ENCODE peak calls at places on chromosome 1, in seven cellular contexts. E is foreskin fibroblast, I is choroid plexus epithelial cell, O is left ventricle myocardium inferior, L is breast epithelium, U is fibroblast of mammary gland, R is neural crest cell. T is an unnamed sample.

GRCh38 chr1:1084372-1085170 is 10.5 kb upstream of the RNF223 start:
- DNase-seq in E (no peak), I (no peak), O (peak; percentile 9), L (no peak), U (no peak), R (no peak), T (peak; percentile 7)

GRCh38 chr1:163826500-163826899 is 504.7 kb downstream of the NUF2 start:
- DNase-seq in E (no peak), I (no peak), O (no peak), L (no peak), U (no peak), R (no peak), T (no peak)

GRCh38 chr1:232435746-232436145 is 194.2 kb downstream of the SIPA1L2 start:
- DNase-seq in E (no peak), I (peak; percentile 86), O (no peak), L (no peak), U (peak; percentile 36), R (no peak), T (no peak)

GRCh38 chr1:109113787-109114568 is at the start of gene ELAPOR1:
- DNase-seq in E (no peak), I (peak; percentile 31), O (peak; percentile 33), L (peak; percentile 75), U (no peak), R (peak; percentile 34), T (no peak)

GRCh38 chr1:111097356-111098099 is 42.4 kb downstream of the DRAM2 start:
- DNase-seq in E (no peak), I (no peak), O (no peak), L (no peak), U (no peak), R (no peak), T (no peak)

GRCh38 chr1:246032111-246032551 is 474.9 kb downstream of the SMYD3 start:
- DNase-seq in E (no peak), I (no peak), O (no peak), L (no peak), U (no peak), R (no peak), T (no peak)

GRCh38 chr1:12542596-12543592 is 75.1 kb downstream of the DHRS3 start:
- DNase-seq in E (no peak), I (no peak), O (no peak), L (no peak), U (no peak), R (no peak), T (no peak)

GRCh38 chr1:166907763-166908162 is 31.7 kb upstream of the TADA1 start:
- DNase-seq in E (no peak), I (no peak), O (no peak), L (no peak), U (no peak), R (no peak), T (no peak)

GRCh38 chr1:24910751-24911650 is 19.1 kb downstream of the RUNX3 start:
- DNase-seq in E (no peak), I (peak; percentile 72), O (no peak), L (peak; percentile 49), U (peak; percentile 24), R (no peak), T (no peak)

GRCh38 chr1:226662704-226663326 is 76.3 kb downstream of the ITPKB start:
- DNase-seq in E (peak; percentile 97), I (peak; percentile 96), O (peak; percentile 48), L (peak; percentile 73), U (peak; percentile 100), R (no peak), T (no peak)

GRCh38 chr1:47533176-47534039 is 95.6 kb downstream of the FOXD2 start:
- DNase-seq in E (peak; percentile 48), I (peak; percentile 83), O (peak; percentile 44), L (peak; percentile 21), U (peak; percentile 53), R (peak; percentile 65), T (peak; percentile 48)

GRCh38 chr1:169288011-169288414 is 79.6 kb downstream of the NME7 start:
- DNase-seq in E (no peak), I (peak; percentile 65), O (no peak), L (no peak), U (no peak), R (no peak), T (no peak)

GRCh38 chr1:59249738-59250137 is 47.2 kb upstream of the FGGY start:
- DNase-seq in E (no peak), I (no peak), O (no peak), L (no peak), U (no peak), R (no peak), T (no peak)

GRCh38 chr1:185969028-185969427 is 234.8 kb downstream of the HMCN1 start:
- DNase-seq in E (peak; percentile 55), I (peak; percentile 80), O (no peak), L (no peak), U (peak; percentile 73), R (no peak), T (no peak)

GRCh38 chr1:233738396-233738795 is 124.5 kb downstream of the KCNK1 start:
- DNase-seq in E (no peak), I (no peak), O (no peak), L (no peak), U (no peak), R (no peak), T (no peak)

GRCh38 chr1:109912873-109913272 is 2.2 kb downstream of the CSF1 start:
- DNase-seq in E (peak; percentile 57), I (peak; percentile 43), O (no peak), L (no peak), U (peak; percentile 65), R (no peak), T (no peak)

GRCh38 chr1:199218533-199218932 is 579.7 kb downstream of the PTPRC start:
- DNase-seq in E (no peak), I (no peak), O (no peak), L (no peak), U (no peak), R (no peak), T (no peak)

GRCh38 chr1:225319951-225320350 is 107.9 kb downstream of the LBR start:
- DNase-seq in E (no peak), I (no peak), O (no peak), L (no peak), U (peak; percentile 62), R (no peak), T (no peak)

GRCh38 chr1:108858541-108858940 is 1.6 kb upstream of the AKNAD1 start:
- DNase-seq in E (no peak), I (no peak), O (no peak), L (no peak), U (no peak), R (no peak), T (no peak)

GRCh38 chr1:182029379-182030331 is 31.9 kb downstream of the ZNF648 start:
- DNase-seq in E (peak; percentile 79), I (peak; percentile 81), O (peak; percentile 97), L (peak; percentile 99), U (peak; percentile 88), R (peak; percentile 96), T (peak; percentile 97)

GRCh38 chr1:182038220-182038619 is 23.3 kb downstream of the ZNF648 start:
- DNase-seq in E (no peak), I (no peak), O (no peak), L (no peak), U (no peak), R (no peak), T (no peak)

GRCh38 chr1:182032251-182032650 is 29.3 kb downstream of the ZNF648 start:
- DNase-seq in E (no peak), I (no peak), O (no peak), L (no peak), U (peak; percentile 5), R (no peak), T (no peak)

GRCh38 chr1:182035097-182035770 is 26.3 kb downstream of the ZNF648 start:
- DNase-seq in E (no peak), I (no peak), O (no peak), L (no peak), U (no peak), R (no peak), T (no peak)
- TF ChIP-seq CTCF in E (no peak), I (no peak), O (peak; percentile 40), L (no peak), U (peak; percentile 28), R (peak; percentile 36), T (peak; percentile 38)

DNA sequence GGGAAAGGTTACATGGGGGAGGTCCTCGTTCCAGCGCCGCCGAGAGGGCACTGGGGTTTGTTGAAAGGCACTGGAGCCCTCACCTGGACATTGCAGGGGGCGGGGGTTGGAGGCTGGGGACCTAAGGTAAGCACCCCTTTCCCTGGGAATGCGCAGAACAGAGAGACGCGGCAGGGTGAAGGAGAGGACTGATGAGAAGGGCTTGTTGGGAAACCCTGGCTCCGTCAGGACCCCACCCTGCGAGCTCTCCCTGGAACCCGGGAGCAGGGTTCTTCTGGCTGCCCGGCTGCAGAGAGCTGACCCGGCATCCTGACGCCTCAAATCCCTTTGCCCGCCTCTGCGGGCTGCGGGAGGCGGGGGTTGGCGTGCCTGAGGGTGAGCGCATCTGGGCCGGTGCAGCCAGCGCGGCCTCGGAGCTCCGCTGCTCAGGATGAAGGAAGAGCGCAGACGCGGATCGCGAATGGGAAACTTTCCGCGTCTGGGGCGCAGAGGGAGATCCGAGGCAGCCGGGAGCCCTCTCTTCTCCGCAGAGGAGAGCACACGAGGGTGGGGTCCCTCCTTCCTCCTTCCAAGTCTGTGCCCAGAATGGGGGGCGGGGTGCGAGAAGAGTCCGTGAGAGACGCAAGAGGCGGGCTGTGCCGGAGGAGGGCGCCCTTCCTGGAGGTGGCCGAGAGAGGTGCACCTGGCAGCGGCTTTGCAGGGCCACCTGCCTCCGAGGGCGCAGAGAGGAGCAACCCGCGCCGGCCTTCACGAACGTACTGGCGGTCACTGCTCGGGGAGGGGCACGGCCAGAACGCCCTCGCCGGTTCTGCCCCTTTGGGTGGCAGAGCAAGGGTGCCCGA is 2.4 kb downstream of the IGSF21 start:
- DNase-seq in E (peak; percentile 7), I (no peak), O (peak; percentile 39), L (no peak), U (no peak), R (no peak), T (peak; percentile 65)
- TF ChIP-seq CTCF in E (no peak), I (no peak), O (peak; percentile 23), L (no peak), U (no peak), R (peak; percentile 54), T (peak; percentile 45)

GRCh38 chr1:8427986-8428385 is 110.1 kb downstream of the SLC45A1 start:
- DNase-seq in E (no peak), I (no peak), O (no peak), L (no peak), U (no peak), R (no peak), T (no peak)
- TF ChIP-seq CTCF in E (no peak), I (no peak), O (no peak), L (no peak), U (no peak), R (no peak), T (no peak)

GRCh38 chr1:6447016-6447817 is 18.8 kb downstream of the TNFRSF25 start:
- DNase-seq in E (no peak), I (no peak), O (no peak), L (no peak), U (no peak), R (peak; percentile 65), T (no peak)

GRCh38 chr1:6446665-6447015 is 19.3 kb downstream of the TNFRSF25 start:
- DNase-seq in E (no peak), I (no peak), O (no peak), L (no peak), U (no peak), R (no peak), T (no peak)

GRCh38 chr1:6450005-6450450 is 15.9 kb downstream of the TNFRSF25 start:
- DNase-seq in E (no peak), I (no peak), O (no peak), L (no peak), U (no peak), R (no peak), T (no peak)

GRCh38 chr1:6448749-6449631 is 17.0 kb downstream of the TNFRSF25 start:
- DNase-seq in E (no peak), I (no peak), O (no peak), L (no peak), U (no peak), R (peak; percentile 51), T (peak; percentile 36)

GRCh38 chr1:6447818-6448748 is 17.9 kb downstream of the TNFRSF25 start:
- DNase-seq in E (no peak), I (no peak), O (no peak), L (no peak), U (no peak), R (no peak), T (no peak)
- TF ChIP-seq CTCF in E (no peak), I (no peak), O (no peak), L (no peak), U (no peak), R (peak; percentile 22), T (peak; percentile 19)